ENCODE peak calls at places on chromosomes 16 and 17, in eight cellular contexts. C, S, L, D, H, U, W and K are unnamed samples.
A peak's percentile ranks its signal among the peaks of the same experiment; 100 is the strongest.

GRCh38 chr17:44733753-44734152 is 25.0 kb upstream of the ADAM11 start:
- DNase-seq in D (no peak), S (no peak), L (no peak), H (no peak), U (no peak), C (no peak), W (no peak), K (no peak)

GRCh38 chr17:74892974-74893911 is at the start of gene FADS6:
- DNase-seq in S (peak; percentile 34), L (no peak), D (no peak), H (no peak), U (no peak), W (peak; percentile 33), C (no peak), K (no peak)

GRCh38 chr16:88830783-88831182 is 19.1 kb upstream of the APRT start:
- DNase-seq in L (no peak), C (no peak), S (no peak), H (no peak), U (no peak), W (no peak), D (no peak), K (no peak)

GRCh38 chr17:78357177-78357586 is 2.7 kb downstream of the SOCS3 start:
- DNase-seq in H (peak; percentile 58), L (no peak), D (no peak), U (peak; percentile 66), S (no peak), W (peak; percentile 35), C (no peak), K (peak; percentile 78)

GRCh38 chr17:72474740-72475477 is 354.1 kb downstream of the SOX9 start:
- DNase-seq in W (no peak), H (no peak), L (no peak), U (no peak), S (peak; percentile 47), C (no peak), D (no peak), K (no peak)

GRCh38 chr16:684961-685696 is 995 bp upstream of the JMJD8 start:
- DNase-seq in W (peak; percentile 49), L (no peak), S (no peak), U (peak; percentile 61), C (no peak), H (no peak), D (no peak), K (no peak)

GRCh38 chr16:4420703-4421102 is 4.3 kb upstream of the CORO7 start:
- DNase-seq in L (no peak), S (no peak), D (no peak), U (no peak), H (no peak), W (no peak), C (no peak), K (no peak)

GRCh38 chr16:65176603-65177002 is 54.7 kb upstream of the CDH11 start:
- DNase-seq in C (peak; percentile 51), H (peak; percentile 54), L (no peak), D (no peak), S (peak; percentile 10), W (peak; percentile 16), U (no peak), K (peak; percentile 30)

GRCh38 chr17:77366558-77367245 is 225.9 kb downstream of the SEC14L1 start:
- DNase-seq in C (peak; percentile 14), W (no peak), D (peak; percentile 69), H (no peak), L (no peak), U (no peak), S (peak; percentile 49), K (peak; percentile 66)

GRCh38 chr17:38421224-38421841 is 6.9 kb upstream of the ARHGAP23 start:
- DNase-seq in H (no peak), D (no peak), C (no peak), L (no peak), W (no peak), S (no peak), U (no peak), K (no peak)

GRCh38 chr17:8408371-8408770 is 10.7 kb upstream of the RNF222 start:
- DNase-seq in C (no peak), L (no peak), H (no peak), U (no peak), S (peak; percentile 72), D (no peak), W (peak; percentile 42), K (peak; percentile 24)

GRCh38 chr16:35011-35775 is 18.2 kb downstream of the POLR3K start:
- DNase-seq in H (no peak), U (peak; percentile 63), S (no peak), W (no peak), L (no peak), C (no peak), D (peak; percentile 63), K (no peak)

GRCh38 chr16:87060026-87060986 is 256.9 kb downstream of the C16orf95 start:
- DNase-seq in L (no peak), C (peak; percentile 18), S (no peak), D (peak; percentile 18), U (no peak), H (no peak), W (no peak), K (no peak)

GRCh38 chr16:50916040-50916439 is 174.2 kb downstream of the CYLD start:
- DNase-seq in D (no peak), W (no peak), U (no peak), C (no peak), S (no peak), L (no peak), H (no peak), K (no peak)

GRCh38 chr16:88424536-88425230 is 28.4 kb upstream of the ZFPM1 start:
- DNase-seq in L (no peak), U (no peak), C (no peak), S (no peak), W (no peak), D (no peak), H (no peak), K (peak; percentile 49)

GRCh38 chr16:66619534-66620418 is 15.3 kb downstream of the CMTM3 start:
- DNase-seq in S (no peak), U (no peak), C (no peak), W (no peak), H (no peak), L (no peak), D (no peak), K (no peak)

GRCh38 chr17:76495663-76496400 is 5.4 kb downstream of the RHBDF2 start:
- DNase-seq in D (no peak), H (no peak), C (no peak), W (no peak), L (no peak), U (no peak), S (no peak), K (no peak)

GRCh38 chr17:29973005-29973404 is 31.6 kb downstream of the EFCAB5 start:
- DNase-seq in D (no peak), W (peak; percentile 75), H (no peak), C (no peak), U (no peak), S (peak; percentile 52), L (no peak), K (no peak)

GRCh38 chr16:59593256-59593655 is 859.1 kb upstream of the GOT2 start:
- DNase-seq in H (no peak), W (no peak), L (no peak), U (no peak), C (no peak), D (no peak), S (no peak), K (no peak)

DNA sequence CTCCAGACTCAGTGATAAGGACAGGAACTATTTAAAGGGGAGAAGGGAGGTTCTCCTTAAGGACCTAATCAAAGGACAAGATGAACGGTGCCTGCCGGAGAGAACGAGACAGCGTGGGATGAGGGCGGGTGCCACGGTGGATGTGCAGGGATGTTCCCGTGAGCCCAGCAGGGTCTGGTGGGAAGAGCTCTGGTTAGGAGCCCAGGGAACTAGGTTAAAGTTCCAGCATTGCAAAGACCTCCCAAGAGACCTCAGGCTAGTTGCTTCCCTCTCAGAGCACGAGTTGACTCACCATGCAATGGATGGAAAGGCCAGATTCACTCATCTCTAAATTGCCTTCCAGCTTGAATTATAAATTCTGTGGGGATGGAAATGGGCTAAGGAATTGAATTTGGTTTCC is 14.7 kb downstream of the CCR7 start:
- DNase-seq in L (peak; percentile 49), H (peak; percentile 60), C (peak; percentile 51), W (peak; percentile 14), D (no peak), U (no peak), S (peak; percentile 21), K (peak; percentile 45)
- H3K4me1 ChIP-seq in L (peaks cover 99% of the 10 kb centered on the region), H (peaks cover 72% of the 10 kb centered on the region), C (peaks cover 77% of the 10 kb centered on the region), W (peaks cover 13% of the 10 kb centered on the region), D (peaks cover 44% of the 10 kb centered on the region), U (peaks cover 86% of the 10 kb centered on the region), S (peaks cover 41% of the 10 kb centered on the region), K (peaks cover 38% of the 10 kb centered on the region)

DNA sequence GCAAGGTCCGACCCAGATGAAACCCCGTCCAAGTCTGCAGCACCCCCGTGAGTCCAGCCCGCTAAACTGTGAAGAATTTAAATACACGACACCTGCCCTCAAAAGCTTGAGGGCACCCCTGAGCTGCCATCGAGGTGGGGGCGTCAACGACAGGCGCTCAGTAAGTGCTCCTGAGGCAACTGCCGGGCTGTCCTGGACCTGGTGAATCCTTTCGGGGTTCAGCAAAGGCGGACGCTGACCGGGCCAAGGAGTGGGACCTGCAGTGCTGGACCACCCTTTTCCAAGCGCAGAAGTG is 512 bp upstream of the ENDOV start:
- DNase-seq in W (no peak), D (no peak), L (no peak), C (no peak), U (no peak), S (no peak), H (no peak), K (no peak)
- TF ChIP-seq CTCF in W (no peak), D (no peak), L (no peak), C (no peak), U (no peak), S (no peak), H (no peak), K (no peak)

GRCh38 chr16:73202176-73202729 is 154.3 kb upstream of the ZFHX3 start:
- DNase-seq in S (peak; percentile 79), W (peak; percentile 86), H (no peak), D (no peak), U (no peak), L (no peak), C (no peak), K (no peak)
- H3K4me3 ChIP-seq in S (no peak overlapping the region), W (no peak overlapping the region), H (no peak overlapping the region), D (no peak overlapping the region), U (no peak overlapping the region), L (no peak overlapping the region), C (no peak overlapping the region), K (no peak overlapping the region)

GRCh38 chr16:64167851-64168770 is 953.8 kb downstream of the CDH11 start:
- DNase-seq in S (no peak), L (no peak), H (no peak), U (no peak), C (no peak), W (no peak), D (no peak), K (no peak)
- H3K4me1 ChIP-seq in S (no peaks in the 10 kb centered on the region), L (no peaks in the 10 kb centered on the region), H (no peaks in the 10 kb centered on the region), U (no peaks in the 10 kb centered on the region), C (no peaks in the 10 kb centered on the region), W (no peaks in the 10 kb centered on the region), D (no peaks in the 10 kb centered on the region), K (no peaks in the 10 kb centered on the region)